ENCODE peak calls at places on chromosomes 11 and 22, in five cellular contexts. R, V, C, W and F are unnamed samples.

GRCh38 chr11:82732734-82733443 is 775 bp downstream of the FAM181B start:
- DNase-seq in R (no peak), V (peak; percentile 27), C (peak; percentile 31), W (no peak), F (no peak)

GRCh38 chr11:6077723-6078122 is 29.8 kb upstream of the OR56B4 start:
- DNase-seq in R (no peak), V (no peak), C (no peak), W (no peak), F (no peak)

GRCh38 chr11:113446938-113447337 is 28.3 kb downstream of the DRD2 start:
- DNase-seq in R (no peak), V (no peak), C (no peak), W (no peak), F (no peak)

GRCh38 chr11:130847517-130847916 is 68.8 kb downstream of the SNX19 start:
- DNase-seq in R (no peak), V (no peak), C (no peak), W (peak; percentile 82), F (peak; percentile 87)

GRCh38 chr22:48523091-48523490 is 1304.6 kb downstream of the BRD1 start:
- DNase-seq in R (no peak), V (no peak), C (no peak), W (no peak), F (no peak)

GRCh38 chr22:29306175-29306829 is at the start of gene GAS2L1:
- DNase-seq in R (peak; percentile 61), V (peak; percentile 92), C (peak; percentile 84), W (peak; percentile 87), F (peak; percentile 73)

GRCh38 chr11:13140873-13141655 is 131.9 kb downstream of the RASSF10 start:
- DNase-seq in R (no peak), V (no peak), C (no peak), W (peak; percentile 22), F (peak; percentile 38)

GRCh38 chr11:27720277-27720830 is 20.1 kb upstream of the BDNF start:
- DNase-seq in R (peak; percentile 88), V (peak; percentile 79), C (peak; percentile 80), W (peak; percentile 77), F (peak; percentile 68)

GRCh38 chr22:19596680-19597398 is 72.6 kb upstream of the CLDN5 start:
- DNase-seq in R (no peak), V (no peak), C (no peak), W (peak; percentile 2), F (no peak)

GRCh38 chr11:36365937-36366336 is 69.8 kb downstream of the PRR5L start:
- DNase-seq in R (no peak), V (no peak), C (no peak), W (peak; percentile 30), F (no peak)

GRCh38 chr11:26088391-26088790 is 243.5 kb upstream of the ANO3 start:
- DNase-seq in R (no peak), V (no peak), C (no peak), W (no peak), F (peak; percentile 30)

GRCh38 chr11:12086271-12087074 is 23.9 kb upstream of the MICAL2 start:
- DNase-seq in R (no peak), V (peak; percentile 94), C (no peak), W (peak; percentile 99), F (peak; percentile 97)

GRCh38 chr22:33519140-33519973 is 400.9 kb downstream of the LARGE1 start:
- DNase-seq in R (peak; percentile 71), V (peak; percentile 68), C (peak; percentile 46), W (peak; percentile 58), F (peak; percentile 61)

GRCh38 chr22:49934891-49935557 is 16.6 kb downstream of the CRELD2 start:
- DNase-seq in R (no peak), V (no peak), C (peak; percentile 67), W (peak; percentile 66), F (peak; percentile 39)

GRCh38 chr22:23113067-23113846 is 28.5 kb downstream of the RSPH14 start:
- DNase-seq in R (no peak), V (no peak), C (no peak), W (peak; percentile 11), F (peak; percentile 54)

GRCh38 chr11:123407996-123408597 is 22.0 kb upstream of the GRAMD1B start:
- DNase-seq in R (peak; percentile 43), V (no peak), C (no peak), W (no peak), F (no peak)

GRCh38 chr11:50178732-50179131 is 146.1 kb downstream of the OR4C45 start:
- DNase-seq in R (no peak), V (no peak), C (no peak), W (no peak), F (no peak)

GRCh38 chr11:67493548-67494370 is 10.9 kb downstream of the AIP start:
- DNase-seq in R (no peak), V (no peak), C (no peak), W (no peak), F (no peak)

GRCh38 chr11:122751298-122752070 is 86.8 kb upstream of the CRTAM start:
- DNase-seq in R (no peak), V (no peak), C (no peak), W (peak; percentile 60), F (peak; percentile 72)

GRCh38 chr22:36873614-36874308 is 13.0 kb downstream of the NCF4 start:
- DNase-seq in R (no peak), V (peak; percentile 80), C (peak; percentile 50), W (peak; percentile 64), F (peak; percentile 45)

GRCh38 chr11:2812371-2812991 is 73.1 kb downstream of the CDKN1C start:
- DNase-seq in R (no peak), V (peak; percentile 20), C (no peak), W (peak; percentile 41), F (no peak)

GRCh38 chr11:79783833-79784232 is 343.0 kb upstream of the TENM4 start:
- DNase-seq in R (no peak), V (no peak), C (no peak), W (no peak), F (no peak)

GRCh38 chr11:32065865-32066264 is 25.0 kb upstream of the RCN1 start:
- DNase-seq in R (no peak), V (no peak), C (no peak), W (no peak), F (no peak)

GRCh38 chr11:18927550-18928322 is 11.5 kb downstream of the MRGPRX1 start:
- DNase-seq in R (no peak), V (no peak), C (no peak), W (no peak), F (no peak)

GRCh38 chr11:70067036-70067435 is 11.1 kb upstream of the ANO1 start:
- DNase-seq in R (no peak), V (no peak), C (no peak), W (no peak), F (no peak)

GRCh38 chr22:32335471-32335870 is 22.2 kb upstream of the RFPL3 start:
- DNase-seq in R (no peak), V (no peak), C (no peak), W (no peak), F (no peak)
- H3K18ac ChIP-seq in R (peak overlapping the region; percentile 90), V (no peak overlapping the region), C (no peak overlapping the region), W (no peak overlapping the region), F (no peak overlapping the region)

GRCh38 chr11:125463590-125464265 is 32.3 kb downstream of the FEZ1 start:
- DNase-seq in R (no peak), V (no peak), C (no peak), W (no peak), F (peak; percentile 11)
- H3K18ac ChIP-seq in R (no peak overlapping the region), V (no peak overlapping the region), C (no peak overlapping the region), W (no peak overlapping the region), F (no peak overlapping the region)

GRCh38 chr11:120695426-120695825 is 183.9 kb downstream of the GRIK4 start:
- DNase-seq in R (no peak), V (no peak), C (no peak), W (no peak), F (no peak)

GRCh38 chr11:120698918-120699317 is 187.4 kb downstream of the GRIK4 start:
- DNase-seq in R (no peak), V (no peak), C (no peak), W (no peak), F (no peak)

GRCh38 chr11:120694706-120695105 is 183.2 kb downstream of the GRIK4 start:
- DNase-seq in R (no peak), V (no peak), C (no peak), W (no peak), F (no peak)

DNA sequence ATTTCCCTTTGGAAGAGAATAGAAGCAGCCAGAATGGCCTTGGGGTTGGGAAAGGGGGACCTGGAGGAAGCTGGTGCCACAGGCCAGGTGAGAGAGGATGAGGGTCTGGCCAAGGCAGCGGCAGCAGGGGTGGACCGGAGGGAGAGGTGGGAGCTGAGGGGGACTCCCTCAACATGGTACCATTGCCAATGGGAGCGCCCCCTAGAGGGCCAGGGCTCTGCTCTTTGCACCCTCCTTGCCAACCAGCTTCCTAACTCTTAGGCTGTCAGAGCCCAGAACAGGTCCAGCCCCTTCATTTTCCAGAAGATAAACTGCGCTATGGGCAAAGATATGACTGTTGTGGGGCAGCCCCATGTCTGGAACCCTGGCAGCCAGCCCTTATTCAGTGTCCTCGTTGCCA is 185.0 kb downstream of the GRIK4 start:
- DNase-seq in R (no peak), V (no peak), C (peak; percentile 63), W (no peak), F (no peak)
- H3K18ac ChIP-seq in R (no peak overlapping the region), V (no peak overlapping the region), C (no peak overlapping the region), W (no peak overlapping the region), F (no peak overlapping the region)

DNA sequence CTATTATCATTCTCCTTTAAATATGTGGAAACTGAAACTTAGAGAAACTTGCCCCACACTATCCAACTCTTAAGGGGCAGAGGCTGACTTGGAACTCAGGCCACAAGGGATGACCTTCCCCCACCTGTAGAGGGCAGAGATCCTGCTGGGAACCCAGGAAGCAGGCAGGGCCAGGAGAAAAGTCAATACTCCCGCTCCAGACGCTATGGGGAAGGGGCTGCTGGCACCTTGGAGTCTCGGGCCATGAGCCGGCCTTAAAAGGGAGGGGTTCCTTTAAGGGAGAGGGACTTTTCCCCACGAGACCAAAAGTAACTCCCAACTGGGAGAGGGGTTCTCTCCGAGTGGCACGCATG is 620 bp upstream of the ANO5 start:
- DNase-seq in R (no peak), V (peak; percentile 79), C (peak; percentile 75), W (no peak), F (no peak)
- H3K18ac ChIP-seq in R (peak overlapping the region; percentile 94), V (peak overlapping the region; percentile 78), C (peak overlapping the region; percentile 72), W (no peak overlapping the region), F (no peak overlapping the region)